ENCODE peak calls at places on chromosomes 6 and 20, in eight cellular contexts. I is HCT116, N is SK-N-SH, Z is GM12878, M is Panc1, T is HepG2, H is GM23338, R is K562. W is an unnamed sample.

GRCh38 chr6:102381203-102381602 is 987.7 kb downstream of the GRIK2 start:
- DNase-seq in Z (no peak), H (no peak), I (no peak), T (no peak), R (no peak), N (no peak), M (no peak), W (no peak)

GRCh38 chr6:105834548-105834947 is 251.6 kb upstream of the PRDM1 start:
- DNase-seq in H (no peak), M (no peak), R (no peak), N (no peak), I (no peak), Z (no peak), T (no peak), W (no peak)

GRCh38 chr6:164612731-164613130 is 696.7 kb downstream of the C6orf118 start:
- DNase-seq in I (no peak), N (peak), Z (no peak), M (no peak), T (no peak), R (no peak), H (no peak), W (no peak)

GRCh38 chr6:62746968-62747367 is 460.9 kb upstream of the KHDRBS2 start:
- DNase-seq in R (no peak), N (no peak), I (no peak), Z (no peak), M (no peak), T (no peak), H (no peak), W (no peak)

GRCh38 chr6:155958550-155958949 is 502.9 kb upstream of the NOX3 start:
- DNase-seq in I (no peak), M (no peak), Z (no peak), H (no peak), R (no peak), N (no peak), T (no peak), W (no peak)

GRCh38 chr20:5001174-5002076 is at the start of gene SLC23A2:
- DNase-seq in M (no peak), R (peak), Z (no peak), N (peak), I (no peak), H (peak), T (no peak), W (peak)

GRCh38 chr6:28212510-28213212 is 12.4 kb upstream of the ZSCAN9 start:
- DNase-seq in Z (peak), H (peak), M (peak), I (peak), R (peak), N (peak), T (peak), W (peak)

GRCh38 chr6:118781897-118782296 is 112.1 kb upstream of the ASF1A start:
- DNase-seq in R (no peak), I (no peak), H (no peak), M (no peak), N (no peak), T (no peak), Z (no peak), W (no peak)

GRCh38 chr6:167341665-167342655 is 17.1 kb downstream of the TTLL2 start:
- DNase-seq in Z (no peak), H (no peak), T (peak), I (no peak), N (no peak), M (no peak), R (no peak), W (no peak)

GRCh38 chr6:111478064-111478476 is 4.9 kb downstream of the REV3L start:
- DNase-seq in I (no peak), N (no peak), H (no peak), Z (no peak), T (peak), M (no peak), R (no peak), W (no peak)

GRCh38 chr6:152185158-152185574 is 377.7 kb downstream of the ESR1 start:
- DNase-seq in I (no peak), M (no peak), H (no peak), R (no peak), T (no peak), N (no peak), Z (peak), W (no peak)

GRCh38 chr20:37669062-37669772 is 24.6 kb upstream of the CTNNBL1 start:
- DNase-seq in M (no peak), R (no peak), Z (no peak), T (no peak), I (no peak), N (no peak), H (peak), W (peak)

GRCh38 chr6:40054186-40054585 is 119.9 kb upstream of the MOCS1 start:
- DNase-seq in N (no peak), T (no peak), M (no peak), R (no peak), H (no peak), Z (no peak), I (no peak), W (no peak)

GRCh38 chr6:22349528-22349927 is 52.7 kb upstream of the PRL start:
- DNase-seq in Z (no peak), M (no peak), I (no peak), R (no peak), T (no peak), N (no peak), H (no peak), W (no peak)

GRCh38 chr20:38246357-38247165 is 14.0 kb downstream of the KIAA1755 start:
- DNase-seq in H (no peak), Z (no peak), R (no peak), T (no peak), N (no peak), I (no peak), M (no peak), W (peak)

GRCh38 chr6:97198181-97198580 is 84.8 kb downstream of the MMS22L start:
- DNase-seq in M (no peak), T (no peak), H (no peak), Z (no peak), N (no peak), I (no peak), R (peak), W (no peak)

GRCh38 chr6:5634525-5634924 is 372.2 kb downstream of the NRN1 start:
- DNase-seq in M (no peak), Z (no peak), N (no peak), R (no peak), I (no peak), H (no peak), T (no peak), W (peak)

GRCh38 chr6:100948381-100949133 is 67.4 kb upstream of the ASCC3 start:
- DNase-seq in I (no peak), H (no peak), M (no peak), N (no peak), Z (no peak), T (peak), R (no peak), W (no peak)

GRCh38 chr6:144033816-144034540 is 25.9 kb upstream of the PLAGL1 start:
- DNase-seq in T (no peak), R (peak), H (no peak), M (no peak), Z (no peak), I (no peak), N (no peak), W (no peak)

GRCh38 chr6:85865665-85866372 is 223.1 kb upstream of the SYNCRIP start:
- DNase-seq in N (no peak), R (peak), Z (no peak), H (no peak), M (no peak), T (peak), I (peak), W (no peak)

GRCh38 chr6:81749704-81750103 is 2.8 kb downstream of the TENT5A start:
- DNase-seq in H (no peak), N (no peak), I (no peak), R (no peak), T (no peak), Z (no peak), M (no peak), W (no peak)

GRCh38 chr20:11585752-11586352 is 331.8 kb upstream of the BTBD3 start:
- DNase-seq in R (no peak), Z (no peak), T (peak), H (peak), M (no peak), N (no peak), I (peak), W (no peak)

GRCh38 chr20:51393566-51393965 is 149.0 kb downstream of the NFATC2 start:
- DNase-seq in Z (no peak), N (no peak), R (no peak), I (no peak), H (no peak), T (no peak), M (no peak), W (no peak)

GRCh38 chr20:31595380-31595653 is 9.8 kb upstream of the ID1 start:
- DNase-seq in H (no peak), M (no peak), N (no peak), R (no peak), Z (no peak), T (peak), I (no peak), W (no peak)

GRCh38 chr6:166736606-166737005 is 109.6 kb upstream of the RPS6KA2 start:
- DNase-seq in M (peak), N (no peak), T (no peak), Z (no peak), H (no peak), I (peak), R (no peak), W (no peak)

GRCh38 chr6:128511518-128511917 is 8.9 kb downstream of the PTPRK start:
- DNase-seq in H (no peak), Z (peak), N (no peak), I (no peak), R (no peak), T (no peak), M (no peak), W (no peak)

GRCh38 chr6:33075568-33076405 is at the start of gene HLA-DPB1:
- DNase-seq in T (peak), H (peak), R (peak), N (peak), M (no peak), Z (peak), I (peak), W (no peak)

GRCh38 chr20:41052742-41053419 is 24.3 kb downstream of the TOP1 start:
- DNase-seq in T (no peak), H (peak), Z (no peak), R (no peak), N (no peak), M (no peak), I (no peak), W (no peak)

GRCh38 chr6:107716688-107717089 is 107.4 kb downstream of the SCML4 start:
- DNase-seq in M (no peak), R (peak), N (peak), I (peak), T (no peak), Z (peak), H (peak), W (peak)

GRCh38 chr20:17969276-17969883 is 562 bp downstream of the MGME1 start:
- DNase-seq in M (no peak), I (no peak), H (peak), N (peak), Z (no peak), T (peak), R (peak), W (peak)

GRCh38 chr20:17966432-17967312 is 1.9 kb downstream of the SNX5 start:
- DNase-seq in Z (no peak), I (no peak), M (peak), H (peak), N (peak), T (peak), R (peak), W (peak)

GRCh38 chr20:17969884-17970409 is 1.1 kb downstream of the MGME1 start:
- DNase-seq in R (peak), M (no peak), I (no peak), T (peak), H (peak), Z (no peak), N (no peak), W (peak)

GRCh38 chr20:17967595-17968365 is 814 bp downstream of the SNX5 start:
- DNase-seq in N (no peak), Z (no peak), M (peak), I (no peak), H (no peak), T (no peak), R (no peak), W (peak)

GRCh38 chr20:17968366-17969275 is at the start of the genes MGME1 and SNX5:
- DNase-seq in T (peak), R (peak), I (peak), M (peak), N (peak), H (peak), Z (peak), W (peak)
- TF ChIP-seq POLR2AphosphoS5 in T (peak), R (peak), I (peak), M (peak), N (peak), H (peak), Z (peak), W (peak)

DNA sequence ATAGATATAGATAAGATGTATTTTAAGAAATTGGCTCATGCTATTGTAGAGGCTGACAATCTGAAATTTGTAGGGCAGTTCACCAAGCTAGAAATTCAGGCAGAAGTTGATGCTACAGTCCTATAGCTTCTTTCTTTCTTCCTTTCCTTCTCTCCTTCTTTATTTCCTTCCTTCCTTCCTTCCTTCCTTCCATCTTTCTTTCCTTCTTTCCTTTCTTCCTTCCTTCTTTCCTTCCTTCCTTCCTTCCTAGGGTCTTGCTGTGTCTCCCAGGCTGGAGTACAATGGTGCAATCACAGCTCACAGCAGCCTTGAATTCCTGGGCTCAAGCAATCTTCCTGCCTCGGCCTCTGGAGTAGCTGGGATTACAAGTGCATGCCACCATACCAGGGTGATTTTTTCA is 55.3 kb downstream of the TFAP2A start:
- DNase-seq in Z (no peak), R (no peak), I (no peak), M (no peak), T (no peak), N (no peak), H (no peak), W (no peak)
- H3K4me3 ChIP-seq in Z (no peak), R (no peak), I (no peak), M (no peak), T (no peak), N (no peak), H (no peak), W (no peak)

DNA sequence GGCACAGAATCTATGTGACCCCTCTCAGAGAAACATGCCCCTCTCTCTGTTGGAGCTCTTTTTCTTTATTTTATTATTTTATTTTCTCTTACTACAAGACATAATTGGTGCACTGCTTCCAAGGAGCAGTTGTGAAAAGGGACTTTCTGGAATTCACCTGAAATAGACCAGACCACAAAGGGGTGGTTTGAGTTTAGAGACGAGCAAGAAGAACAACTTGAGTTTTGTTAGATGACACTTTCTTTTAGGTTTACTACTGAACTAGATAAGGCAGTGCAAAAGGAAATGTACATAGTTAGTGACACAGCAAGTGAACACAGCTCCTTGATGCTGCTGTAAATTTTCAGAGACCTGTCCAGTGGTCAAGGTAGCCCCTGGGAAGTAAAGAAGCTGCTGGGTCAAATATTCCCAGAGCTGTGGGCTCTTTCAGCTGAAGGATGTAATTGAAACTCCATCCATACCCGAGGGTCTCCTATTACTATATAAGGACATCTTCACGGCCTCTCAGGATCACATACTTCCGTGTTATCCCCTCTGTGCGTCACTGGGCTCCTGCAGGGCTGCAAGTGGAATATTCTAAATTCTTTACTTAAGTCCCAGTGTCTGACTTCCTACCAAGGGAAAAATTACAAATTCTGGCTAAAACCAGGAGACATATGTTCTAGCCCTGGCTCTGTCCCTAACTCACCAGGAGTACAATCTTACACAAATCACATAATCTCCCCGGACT is 69.1 kb upstream of the ADTRP start:
- DNase-seq in M (no peak), N (no peak), H (no peak), T (no peak), I (no peak), Z (no peak), R (no peak), W (no peak)
- TF ChIP-seq REST in M (no peak), N (no peak), H (no peak), T (no peak), I (no peak), Z (no peak), R (no peak), W (no peak)

DNA sequence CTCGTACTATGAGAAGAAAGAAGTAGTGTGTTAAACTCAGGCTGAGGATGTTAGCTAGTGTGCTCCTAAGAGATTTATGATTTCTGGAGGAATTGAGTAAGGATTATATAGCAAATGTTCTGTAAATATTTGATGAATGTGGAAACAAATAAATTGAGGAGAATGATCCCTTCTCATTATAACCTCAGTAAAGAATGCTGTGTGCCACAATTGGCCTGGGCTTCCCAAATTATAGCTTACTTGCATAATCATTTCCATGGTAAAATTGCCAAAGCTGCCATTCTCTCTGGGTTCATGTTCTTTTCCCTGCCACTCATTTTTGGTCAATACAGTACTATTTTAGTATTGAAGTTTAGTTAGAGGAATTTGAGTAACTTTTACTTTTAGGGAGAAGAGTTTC is 128.5 kb downstream of the FLRT3 start:
- DNase-seq in Z (no peak), T (no peak), N (no peak), I (no peak), R (no peak), M (no peak), H (no peak), W (no peak)
- TF ChIP-seq POLR2AphosphoS5 in Z (no peak), T (no peak), N (no peak), I (no peak), R (no peak), M (no peak), H (no peak), W (no peak)

DNA sequence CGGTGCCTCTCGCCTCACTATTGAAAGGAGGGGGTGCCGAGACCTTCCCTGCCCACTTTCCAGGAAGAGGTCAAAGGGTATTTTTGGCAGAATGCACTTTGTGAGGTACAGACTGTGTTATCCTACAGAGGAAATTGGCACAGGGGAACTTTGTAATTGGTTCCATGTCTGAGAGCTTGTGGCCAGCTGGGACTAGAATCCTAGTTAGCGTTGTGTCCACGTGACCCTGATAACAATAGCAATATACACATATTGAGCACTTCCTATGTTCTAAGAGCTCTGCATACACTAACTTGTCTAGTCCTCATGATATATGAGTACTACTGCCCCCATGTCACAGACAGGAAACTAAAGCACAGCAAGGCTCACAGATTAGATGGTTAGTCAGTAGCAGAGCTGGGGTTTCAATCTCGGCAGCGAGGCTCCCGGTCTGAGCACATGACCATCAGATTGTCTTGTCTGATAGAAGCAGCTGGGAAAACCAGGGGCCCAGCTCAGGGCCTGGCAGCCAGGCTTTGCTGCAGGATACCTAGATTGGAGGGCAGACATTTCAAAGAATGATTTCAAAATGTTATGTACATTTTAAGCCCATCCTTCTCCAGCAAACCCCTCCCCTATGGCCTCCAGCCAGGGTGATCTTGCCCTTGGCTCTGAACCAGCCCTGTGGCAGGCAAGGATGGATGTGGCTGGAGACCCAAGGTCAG is 1.4 kb downstream of the MAPK13 start:
- DNase-seq in T (peak), M (no peak), N (peak), Z (peak), R (peak), H (no peak), I (no peak), W (no peak)
- H3K4me3 ChIP-seq in T (peak), M (no peak), N (no peak), Z (peak), R (no peak), H (peak), I (peak), W (no peak)

DNA sequence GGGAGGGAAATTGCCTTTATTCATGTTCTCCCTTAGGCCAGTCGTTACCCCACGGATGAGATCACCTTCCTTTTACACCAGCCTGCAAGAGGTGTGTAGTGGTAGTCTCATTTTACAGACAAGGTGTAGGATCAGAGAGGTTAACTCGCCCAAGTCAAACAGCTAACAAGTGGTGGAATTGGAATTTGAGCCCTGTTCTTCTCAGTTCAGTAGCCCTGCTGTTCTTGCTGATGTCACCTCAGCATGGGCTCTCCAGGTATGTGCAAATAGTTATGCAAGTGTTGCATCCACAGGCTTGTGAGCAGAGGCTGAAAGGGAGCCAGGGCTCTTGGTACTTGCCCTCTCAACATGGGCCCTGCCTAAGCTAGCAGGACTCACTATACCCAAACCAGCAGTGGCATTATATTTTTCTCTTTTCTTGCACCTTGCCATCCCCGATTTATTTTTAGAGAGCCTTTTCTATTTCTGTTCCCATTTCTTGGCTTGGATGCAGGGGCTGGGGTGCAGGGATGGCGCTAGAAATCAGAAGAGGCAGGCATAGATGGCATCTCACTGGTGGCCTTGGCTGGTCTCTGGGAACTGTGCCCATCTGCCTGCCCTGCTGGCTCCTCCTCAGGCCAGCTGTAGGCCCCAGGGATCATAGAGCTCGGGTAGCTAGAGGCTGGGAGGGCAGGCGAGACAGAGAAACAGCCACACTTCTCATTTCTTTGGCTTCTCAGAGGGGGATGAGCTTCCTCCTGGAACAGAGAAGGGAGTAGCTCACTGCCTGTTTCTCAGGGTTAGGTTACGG is 18.2 kb downstream of the PPARD start:
- DNase-seq in M (no peak), I (no peak), R (no peak), H (peak), N (peak), Z (no peak), T (peak), W (peak)
- TF ChIP-seq REST in M (no peak), I (no peak), R (no peak), H (no peak), N (no peak), Z (no peak), T (no peak), W (no peak)

W was measured in HL-60.